ENCODE peak calls at places on chromosomes 5 and 9, in six cellular contexts. V, A, E, L, S and F are unnamed samples.

GRCh38 chr9:72858089-72858912 is 94.6 kb downstream of the ALDH1A1 start:
- DNase-seq in V (no peak), A (no peak), E (no peak), L (no peak), S (peak; percentile 77), F (peak; percentile 22)

GRCh38 chr9:91411096-91411771 is 12.4 kb downstream of the NFIL3 start:
- DNase-seq in V (no peak), A (no peak), E (no peak), L (no peak), S (no peak), F (no peak)

GRCh38 chr5:159897786-159898393 is 18.4 kb upstream of the ADRA1B start:
- DNase-seq in V (no peak), A (no peak), E (no peak), L (no peak), S (no peak), F (no peak)

GRCh38 chr5:137778772-137779564 is 24.8 kb upstream of the HNRNPA0 start:
- DNase-seq in V (no peak), A (no peak), E (no peak), L (peak; percentile 51), S (peak; percentile 55), F (peak; percentile 77)

GRCh38 chr5:34690301-34690700 is 34.2 kb downstream of the RAI14 start:
- DNase-seq in V (no peak), A (no peak), E (no peak), L (no peak), S (no peak), F (no peak)

GRCh38 chr5:145976431-145977155 is 40.2 kb downstream of the SH3RF2 start:
- DNase-seq in V (no peak), A (no peak), E (no peak), L (no peak), S (no peak), F (no peak)

GRCh38 chr9:114732842-114733241 is 50.9 kb upstream of the TEX48 start:
- DNase-seq in V (no peak), A (no peak), E (no peak), L (no peak), S (peak; percentile 26), F (no peak)

GRCh38 chr5:56429110-56429561 is 196.0 kb upstream of the ANKRD55 start:
- DNase-seq in V (peak; percentile 79), A (no peak), E (no peak), L (no peak), S (no peak), F (no peak)

GRCh38 chr5:173501271-173501670 is 115.2 kb downstream of the BOD1 start:
- DNase-seq in V (no peak), A (no peak), E (no peak), L (no peak), S (no peak), F (no peak)

GRCh38 chr5:90549729-90550275 is 8.8 kb upstream of the ADGRV1 start:
- DNase-seq in V (no peak), A (no peak), E (no peak), L (no peak), S (no peak), F (no peak)

GRCh38 chr5:176636426-176636825 is 6.0 kb downstream of the EIF4E1B start:
- DNase-seq in V (no peak), A (no peak), E (no peak), L (no peak), S (no peak), F (peak; percentile 24)

GRCh38 chr5:121780406-121780805 is 71.3 kb upstream of the FTMT start:
- DNase-seq in V (no peak), A (no peak), E (no peak), L (no peak), S (no peak), F (no peak)

GRCh38 chr9:88060746-88061145 is 77.5 kb downstream of the SPATA31C2 start:
- DNase-seq in V (no peak), A (no peak), E (no peak), L (no peak), S (no peak), F (no peak)

GRCh38 chr9:4829956-4830355 is 37.2 kb downstream of the RCL1 start:
- DNase-seq in V (no peak), A (no peak), E (no peak), L (no peak), S (no peak), F (peak; percentile 31)

GRCh38 chr9:113973963-113974413 is 97.9 kb downstream of the ZNF618 start:
- DNase-seq in V (no peak), A (no peak), E (no peak), L (peak; percentile 22), S (no peak), F (peak; percentile 45)

GRCh38 chr5:124439609-124440008 is 306.8 kb downstream of the ZNF608 start:
- DNase-seq in V (no peak), A (no peak), E (no peak), L (no peak), S (no peak), F (no peak)

GRCh38 chr5:8843766-8844165 is 702.1 kb downstream of the SEMA5A start:
- DNase-seq in V (no peak), A (no peak), E (no peak), L (no peak), S (peak; percentile 34), F (peak; percentile 63)

GRCh38 chr9:121599186-121599871 is 52.1 kb upstream of the DAB2IP start:
- DNase-seq in V (peak; percentile 86), A (peak; percentile 82), E (no peak), L (peak; percentile 98), S (peak; percentile 89), F (peak; percentile 77)

GRCh38 chr9:130630506-130631330 is 33.7 kb upstream of the PRDM12 start:
- DNase-seq in V (peak; percentile 25), A (no peak), E (no peak), L (no peak), S (no peak), F (no peak)

GRCh38 chr5:127785098-127785927 is 82.1 kb downstream of the CCDC192 start:
- DNase-seq in V (no peak), A (no peak), E (no peak), L (no peak), S (peak; percentile 7), F (peak; percentile 64)

GRCh38 chr5:175579742-175580432 is 78.0 kb upstream of the HRH2 start:
- DNase-seq in V (no peak), A (no peak), E (no peak), L (no peak), S (no peak), F (peak; percentile 18)

GRCh38 chr5:129899454-129899853 is 4.8 kb upstream of the CHSY3 start:
- DNase-seq in V (no peak), A (no peak), E (no peak), L (no peak), S (no peak), F (peak; percentile 71)

GRCh38 chr5:180081481-180081880 is 9.9 kb upstream of the RNF130 start:
- DNase-seq in V (no peak), A (no peak), E (no peak), L (no peak), S (no peak), F (no peak)

GRCh38 chr5:12615141-12615820 is 711.0 kb upstream of the CTNND2 start:
- DNase-seq in V (no peak), A (no peak), E (no peak), L (no peak), S (no peak), F (no peak)

GRCh38 chr5:12614608-12615007 is 710.4 kb upstream of the CTNND2 start:
- DNase-seq in V (no peak), A (no peak), E (no peak), L (no peak), S (no peak), F (no peak)

GRCh38 chr5:12611132-12611531 is 706.9 kb upstream of the CTNND2 start:
- DNase-seq in V (no peak), A (no peak), E (no peak), L (no peak), S (no peak), F (no peak)

DNA sequence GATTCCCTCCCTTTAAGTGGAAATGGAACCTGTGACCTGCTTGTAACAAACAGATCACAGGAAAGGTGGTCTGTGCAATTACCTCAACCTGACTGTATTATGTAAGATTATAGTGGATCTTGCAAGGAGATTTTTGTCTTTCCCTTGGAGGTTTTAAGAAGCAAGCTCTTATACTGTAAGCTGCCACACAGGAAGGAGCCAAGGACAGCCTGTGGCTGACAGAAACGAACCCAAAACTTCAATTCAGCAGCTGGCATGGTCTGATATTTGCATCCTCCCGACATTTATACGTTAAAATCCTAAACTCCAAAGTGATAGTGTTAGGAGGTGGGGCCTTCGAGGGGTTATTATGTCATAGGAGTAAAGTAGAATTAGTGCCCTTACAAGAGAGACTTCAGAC is 711.8 kb upstream of the CTNND2 start:
- DNase-seq in V (no peak), A (no peak), E (no peak), L (no peak), S (no peak), F (no peak)
- H3K4me3 ChIP-seq in V (no peak overlapping the region), A (no peak overlapping the region), E (no peak overlapping the region), L (no peak overlapping the region), S (no peak overlapping the region), F (no peak overlapping the region)

GRCh38 chr5:96120120-96120519 is 158.5 kb upstream of the ELL2 start:
- DNase-seq in V (no peak), A (no peak), E (no peak), L (no peak), S (no peak), F (no peak)
- H3K4me1 ChIP-seq in V (no peaks in the 10 kb centered on the region), A (peaks cover 8% of the 10 kb centered on the region), E (peaks cover 3% of the 10 kb centered on the region), L (peaks cover under 1% of the 10 kb centered on the region), S (peaks cover 16% of the 10 kb centered on the region), F (peaks cover 19% of the 10 kb centered on the region)

DNA sequence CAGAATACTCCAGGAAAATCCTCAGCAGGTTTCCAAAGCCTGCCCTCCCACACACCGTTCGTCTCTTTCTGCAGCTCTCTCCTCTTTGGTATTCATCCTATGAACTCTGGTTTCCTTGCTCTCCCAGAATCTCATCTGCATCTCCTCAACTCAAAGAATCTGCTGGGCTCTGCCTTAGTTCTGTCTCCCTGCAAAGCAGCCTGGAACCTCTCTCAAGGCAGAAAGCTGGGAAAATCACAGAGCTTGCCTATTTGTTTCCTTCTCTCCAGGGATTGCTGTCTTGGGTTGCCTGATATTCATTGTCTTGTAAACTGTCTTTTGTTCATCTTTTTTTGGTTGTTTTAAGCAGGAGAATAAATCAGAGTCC is 5.3 kb upstream of the ERAP2 start:
- DNase-seq in V (no peak), A (no peak), E (no peak), L (no peak), S (no peak), F (no peak)
- H3K4me3 ChIP-seq in V (no peak overlapping the region), A (no peak overlapping the region), E (no peak overlapping the region), L (no peak overlapping the region), S (no peak overlapping the region), F (no peak overlapping the region)

GRCh38 chr9:105637787-105638395 is 24.4 kb upstream of the TAL2 start:
- DNase-seq in V (no peak), A (no peak), E (no peak), L (no peak), S (no peak), F (peak; percentile 7)

GRCh38 chr9:105636331-105636730 is 25.9 kb upstream of the TAL2 start:
- DNase-seq in V (no peak), A (no peak), E (no peak), L (no peak), S (no peak), F (no peak)

GRCh38 chr9:105633373-105633772 is 28.9 kb upstream of the TAL2 start:
- DNase-seq in V (no peak), A (no peak), E (no peak), L (no peak), S (no peak), F (no peak)

GRCh38 chr9:105632807-105633206 is 29.4 kb upstream of the TAL2 start:
- DNase-seq in V (no peak), A (no peak), E (no peak), L (no peak), S (no peak), F (no peak)
- H3K4me1 ChIP-seq in V (no peaks in the 10 kb centered on the region), A (no peaks in the 10 kb centered on the region), E (no peaks in the 10 kb centered on the region), L (no peaks in the 10 kb centered on the region), S (no peaks in the 10 kb centered on the region), F (no peaks in the 10 kb centered on the region)